ENCODE peak calls at places on chromosomes 6 and 20, in nine cellular contexts. Q is sigmoid colon, T is tibial nerve, H is A549, D is HepG2, O is K562, N is suprapubic skin, G is esophagus muscularis mucosa, W is stomach. P is an unnamed sample.

GRCh38 chr6:41824571-41825569 is 37.4 kb downstream of the TOMM6 start:
- DNase-seq in G (no peak), H (peak), T (no peak), W (no peak), Q (no peak), N (no peak), D (no peak), O (no peak), P (no peak)

GRCh38 chr20:3486850-3487249 is 16.0 kb downstream of the ATRN start:
- DNase-seq in H (no peak), N (no peak), G (no peak), W (no peak), T (no peak), O (no peak), Q (no peak), D (no peak), P (no peak)

GRCh38 chr20:54985100-54985499 is 509.7 kb downstream of the DOK5 start:
- DNase-seq in N (no peak), G (no peak), T (no peak), W (no peak), H (no peak), O (no peak), Q (no peak), D (no peak), P (no peak)

GRCh38 chr20:47432251-47433210 is 69.2 kb upstream of the NCOA3 start:
- DNase-seq in W (no peak), G (no peak), N (no peak), O (no peak), D (peak), H (no peak), T (no peak), Q (no peak), P (no peak)

GRCh38 chr6:170082531-170083187 is 208.2 kb downstream of the DLL1 start:
- DNase-seq in Q (no peak), W (peak), H (no peak), O (no peak), D (no peak), T (no peak), G (no peak), N (peak), P (peak)

GRCh38 chr6:138105446-138105845 is 1.8 kb downstream of the PERP start:
- DNase-seq in T (no peak), G (no peak), W (no peak), N (no peak), H (peak), D (peak), O (no peak), Q (no peak), P (no peak)

GRCh38 chr6:23181301-23182110 is 612.1 kb downstream of the HDGFL1 start:
- DNase-seq in Q (no peak), N (no peak), G (no peak), W (no peak), D (no peak), O (no peak), T (no peak), H (no peak), P (no peak)

GRCh38 chr6:125932451-125932795 is 24.1 kb upstream of the HINT3 start:
- DNase-seq in Q (no peak), T (no peak), D (no peak), H (no peak), G (no peak), O (no peak), W (no peak), N (no peak), P (no peak)

GRCh38 chr20:41098703-41099250 is 38.6 kb upstream of the PLCG1 start:
- DNase-seq in O (no peak), N (no peak), T (no peak), H (no peak), W (no peak), G (no peak), Q (no peak), D (no peak), P (no peak)

GRCh38 chr6:28585335-28585734 is 59.7 kb downstream of the GPX5 start:
- DNase-seq in Q (no peak), H (no peak), O (peak), T (no peak), G (no peak), N (no peak), W (no peak), D (peak), P (no peak)

GRCh38 chr20:53763707-53764415 is 170.2 kb upstream of the ZNF217 start:
- DNase-seq in Q (no peak), G (no peak), O (no peak), N (no peak), H (peak), D (peak), T (no peak), W (peak), P (no peak)

GRCh38 chr6:38847497-38847896 is 132.4 kb downstream of the DNAH8 start:
- DNase-seq in D (no peak), Q (no peak), N (no peak), T (no peak), O (no peak), G (no peak), H (no peak), W (no peak), P (no peak)

GRCh38 chr20:9903048-9903651 is 64.3 kb upstream of the PAK5 start:
- DNase-seq in T (no peak), N (no peak), D (peak), G (no peak), Q (no peak), H (peak), W (no peak), O (no peak), P (no peak)

GRCh38 chr20:3115190-3116107 is 30.9 kb upstream of the AVP start:
- DNase-seq in O (peak), H (peak), W (no peak), D (peak), Q (no peak), G (no peak), N (no peak), T (no peak), P (no peak)

GRCh38 chr6:50141100-50141499 is 91.4 kb upstream of the DEFB112 start:
- DNase-seq in D (no peak), W (no peak), H (no peak), O (no peak), N (no peak), T (no peak), Q (no peak), G (no peak), P (no peak)

GRCh38 chr20:46065691-46066090 is 24.1 kb downstream of the NCOA5 start:
- DNase-seq in N (no peak), W (no peak), Q (no peak), G (no peak), H (no peak), D (no peak), T (no peak), O (no peak), P (no peak)

GRCh38 chr6:13120483-13121482 is 207.6 kb downstream of the TBC1D7 start:
- DNase-seq in Q (no peak), W (no peak), G (no peak), H (no peak), D (no peak), N (no peak), T (no peak), O (no peak), P (no peak)

GRCh38 chr20:38125157-38126056 is 39.7 kb downstream of the TGM2 start:
- DNase-seq in H (no peak), T (peak), Q (peak), D (peak), N (peak), W (peak), G (peak), O (no peak), P (peak)

GRCh38 chr20:46850416-46850815 is 44.2 kb upstream of the EYA2 start:
- DNase-seq in N (no peak), G (peak), D (no peak), H (no peak), Q (no peak), W (no peak), T (no peak), O (no peak), P (no peak)

GRCh38 chr6:25883536-25883935 is 9.5 kb upstream of the SLC17A3 start:
- DNase-seq in Q (no peak), D (no peak), H (no peak), N (no peak), W (no peak), O (no peak), T (no peak), G (no peak), P (no peak)
- TF ChIP-seq EP300 in Q (no peak), D (no peak), H (no peak), N (no peak), W (no peak), O (no peak), T (no peak), G (no peak), P (no peak)

GRCh38 chr20:39849664-39850063 is 839.4 kb downstream of the MAFB start:
- DNase-seq in N (peak), G (no peak), W (peak), T (peak), Q (peak), O (no peak), D (no peak), H (no peak), P (peak)
- TF ChIP-seq POLR2A in N (no peak), G (no peak), W (no peak), T (no peak), Q (no peak), O (no peak), D (no peak), H (no peak), P (no peak)

GRCh38 chr6:43639984-43640800 is 4.6 kb downstream of the MAD2L1BP start:
- DNase-seq in N (no peak), T (no peak), O (no peak), Q (no peak), H (no peak), W (no peak), D (no peak), G (no peak), P (no peak)

GRCh38 chr6:43645613-43645964 is 753 bp downstream of the RSPH9 start:
- DNase-seq in G (no peak), Q (no peak), H (no peak), D (no peak), W (no peak), N (no peak), O (no peak), T (no peak), P (no peak)

GRCh38 chr6:43647613-43648012 is 2.8 kb downstream of the RSPH9 start:
- DNase-seq in N (no peak), G (no peak), O (no peak), D (no peak), H (no peak), T (no peak), Q (no peak), W (no peak), P (no peak)

GRCh38 chr6:43648248-43648647 is 3.4 kb downstream of the RSPH9 start:
- DNase-seq in T (no peak), Q (no peak), G (no peak), D (no peak), N (no peak), H (no peak), O (no peak), W (no peak), P (no peak)

GRCh38 chr6:43644940-43645612 is at the start of gene RSPH9:
- DNase-seq in Q (peak), G (no peak), T (no peak), D (no peak), H (no peak), O (peak), W (peak), N (peak), P (peak)
- TF ChIP-seq EP300 in Q (no peak), G (no peak), T (no peak), D (no peak), H (no peak), O (no peak), W (no peak), N (no peak), P (no peak)

GRCh38 chr6:4402477-4402976 is 267.2 kb upstream of the ECI2 start:
- DNase-seq in D (peak), H (peak), N (no peak), O (no peak), G (no peak), W (no peak), Q (no peak), T (no peak), P (no peak)
- TF ChIP-seq POLR2A in D (no peak), H (no peak), N (no peak), O (no peak), G (no peak), W (no peak), Q (no peak), T (no peak), P (no peak)